ENCODE peak calls at places on chromosomes 12 and 14, in nine cellular contexts. W, R, G, S, D, P, V, K and L are unnamed samples.

GRCh38 chr14:32667791-32668190 is 270.9 kb upstream of the NPAS3 start:
- DNase-seq in K (no peak), R (no peak), V (peak; percentile 13), D (no peak), W (no peak), P (no peak), S (no peak), G (no peak), L (no peak)

GRCh38 chr14:21528381-21529348 is 2.5 kb upstream of the SALL2 start:
- DNase-seq in K (no peak), W (no peak), D (no peak), S (no peak), V (no peak), G (peak; percentile 24), R (no peak), P (peak; percentile 52), L (no peak)

GRCh38 chr14:101808020-101808641 is 46.6 kb downstream of the PPP2R5C start:
- DNase-seq in K (no peak), G (peak; percentile 23), R (no peak), P (no peak), V (peak; percentile 27), W (no peak), D (peak; percentile 53), S (no peak), L (no peak)

GRCh38 chr12:54439521-54440255 is 20.6 kb upstream of the ITGA5 start:
- DNase-seq in S (no peak), P (peak; percentile 86), G (peak; percentile 79), K (no peak), D (no peak), V (peak; percentile 69), R (no peak), W (no peak), L (no peak)

GRCh38 chr14:103732868-103733626 is 17.4 kb downstream of the ZFYVE21 start:
- DNase-seq in S (no peak), W (no peak), G (no peak), K (no peak), R (no peak), P (no peak), D (no peak), V (no peak), L (no peak)

GRCh38 chr12:101490286-101490920 is 15.3 kb downstream of the SPIC start:
- DNase-seq in P (no peak), K (no peak), W (no peak), R (peak; percentile 57), V (peak; percentile 62), S (no peak), D (peak; percentile 59), G (peak; percentile 56), L (no peak)

GRCh38 chr12:14913381-14913781 is 25.0 kb downstream of the ERP27 start:
- DNase-seq in R (peak; percentile 18), W (no peak), G (no peak), V (no peak), D (peak; percentile 22), P (no peak), S (peak; percentile 33), K (peak; percentile 66), L (no peak)

GRCh38 chr12:52506858-52507715 is 13.1 kb downstream of the KRT5 start:
- DNase-seq in V (peak; percentile 61), S (no peak), W (no peak), K (no peak), P (peak; percentile 65), G (peak; percentile 55), D (no peak), R (no peak), L (peak; percentile 13)

GRCh38 chr14:51507556-51508511 is 143.9 kb upstream of the FRMD6 start:
- DNase-seq in R (peak; percentile 22), W (peak; percentile 56), V (no peak), K (no peak), D (peak; percentile 46), S (peak; percentile 64), G (no peak), P (peak; percentile 28), L (peak; percentile 43)

GRCh38 chr14:76133103-76133502 is 18.6 kb upstream of the GPATCH2L start:
- DNase-seq in S (no peak), W (no peak), G (peak; percentile 62), K (no peak), V (peak; percentile 16), P (peak; percentile 24), D (no peak), R (no peak), L (peak; percentile 57)

GRCh38 chr12:91877461-91878230 is 268.0 kb downstream of the BTG1 start:
- DNase-seq in V (no peak), W (no peak), P (no peak), S (no peak), D (no peak), R (no peak), G (no peak), K (no peak), L (no peak)

GRCh38 chr12:133080051-133080618 is 588 bp upstream of the ZNF140 start:
- DNase-seq in V (peak; percentile 99), R (peak; percentile 98), K (peak; percentile 97), P (peak; percentile 99), W (peak; percentile 93), D (peak; percentile 99), S (peak; percentile 100), G (peak; percentile 100), L (peak; percentile 99)

GRCh38 chr12:108854453-108855283 is 2.7 kb downstream of the SSH1 start:
- DNase-seq in G (no peak), P (peak; percentile 100), S (peak; percentile 79), K (no peak), V (peak; percentile 96), W (no peak), R (no peak), D (peak; percentile 39), L (no peak)
- TF ChIP-seq POLR2A in G (no peak), P (peak; percentile 77), S (no peak), K (no peak), V (no peak), W (no peak), R (peak; percentile 10), D (no peak), L (no peak)

DNA sequence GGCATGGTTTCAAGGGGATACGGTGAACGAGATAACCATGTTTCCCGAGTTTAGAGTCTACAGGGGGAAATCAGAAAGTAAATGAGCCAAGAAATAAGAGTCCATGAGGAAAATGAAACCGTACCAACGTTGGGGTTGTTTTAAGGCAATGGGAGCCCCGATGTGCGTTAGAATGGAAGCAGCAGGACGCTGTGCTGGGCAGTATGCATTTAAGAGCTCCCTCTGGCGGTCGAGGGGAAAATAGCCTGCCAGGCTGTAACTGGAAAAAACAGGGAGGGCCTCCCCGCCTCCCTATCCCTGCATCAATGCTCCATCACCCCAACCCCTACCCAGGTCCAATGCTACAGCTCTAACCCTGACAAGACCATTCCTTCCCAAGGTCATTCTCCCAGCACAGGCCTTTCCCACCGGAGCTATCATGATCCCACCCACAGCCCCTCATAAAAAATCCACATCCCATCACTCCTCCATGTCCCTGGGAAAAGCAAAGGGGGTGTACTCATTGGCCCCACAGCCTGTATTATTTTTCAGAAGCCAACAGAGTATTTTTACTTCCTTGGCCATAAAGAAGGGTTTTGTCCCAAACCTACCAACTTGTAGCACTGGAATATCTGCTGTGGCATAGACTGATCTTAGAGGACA is 226.3 kb upstream of the NOS1 start:
- DNase-seq in G (peak; percentile 61), R (peak; percentile 48), D (peak; percentile 61), W (peak; percentile 16), P (no peak), S (peak; percentile 53), V (peak; percentile 60), K (peak; percentile 60), L (peak; percentile 26)
- TF ChIP-seq CTCF in G (peak; percentile 98), R (peak; percentile 72), D (peak; percentile 81), W (peak; percentile 77), P (peak; percentile 36), S (peak; percentile 78), V (peak; percentile 89), K (peak; percentile 76), L (no peak)

DNA sequence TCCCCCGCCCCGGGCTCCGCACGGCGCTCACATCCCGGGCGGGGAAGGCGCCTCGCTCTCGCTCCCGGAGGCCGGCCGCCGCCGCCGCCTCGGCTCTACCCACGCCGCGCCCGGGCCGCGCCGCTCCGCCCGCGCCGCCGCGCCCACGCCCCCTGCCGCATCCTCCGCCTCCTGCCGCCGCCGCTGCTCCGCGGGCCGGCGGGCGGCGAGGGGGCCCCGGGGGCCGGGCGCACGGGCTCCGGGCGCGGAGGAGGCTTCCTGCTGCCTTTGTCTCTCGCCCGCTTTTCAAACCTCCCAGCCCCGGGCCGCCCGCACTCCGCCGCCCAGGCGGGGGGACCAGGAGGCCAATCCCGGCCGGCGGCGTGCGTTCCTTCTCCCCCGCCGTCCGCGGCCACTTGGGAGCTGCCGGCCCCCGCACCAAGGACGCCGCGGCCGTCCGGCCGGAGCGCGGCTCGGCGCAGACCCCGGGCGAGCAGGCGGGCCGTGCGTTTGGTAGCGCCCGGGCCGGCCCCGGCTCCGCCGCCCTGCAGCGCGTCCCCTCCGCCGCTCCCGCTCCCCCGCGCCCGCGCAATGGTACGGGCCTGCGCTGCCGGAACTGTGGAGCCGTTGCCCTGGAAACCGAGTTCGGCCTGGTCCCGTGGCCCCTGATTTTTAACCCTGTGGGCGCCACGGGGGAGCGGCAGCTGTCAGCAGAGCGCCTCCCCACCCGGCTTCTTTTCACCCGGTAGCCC is at the start of gene FBXL14:
- DNase-seq in S (peak; percentile 93), K (peak; percentile 81), R (peak; percentile 92), G (peak; percentile 92), V (peak; percentile 87), W (peak; percentile 83), D (peak; percentile 92), P (peak; percentile 79), L (peak; percentile 97)
- TF ChIP-seq POLR2A in S (no peak), K (no peak), R (peak; percentile 31), G (peak; percentile 32), V (peak; percentile 65), W (peak; percentile 47), D (no peak), P (no peak), L (no peak)

DNA sequence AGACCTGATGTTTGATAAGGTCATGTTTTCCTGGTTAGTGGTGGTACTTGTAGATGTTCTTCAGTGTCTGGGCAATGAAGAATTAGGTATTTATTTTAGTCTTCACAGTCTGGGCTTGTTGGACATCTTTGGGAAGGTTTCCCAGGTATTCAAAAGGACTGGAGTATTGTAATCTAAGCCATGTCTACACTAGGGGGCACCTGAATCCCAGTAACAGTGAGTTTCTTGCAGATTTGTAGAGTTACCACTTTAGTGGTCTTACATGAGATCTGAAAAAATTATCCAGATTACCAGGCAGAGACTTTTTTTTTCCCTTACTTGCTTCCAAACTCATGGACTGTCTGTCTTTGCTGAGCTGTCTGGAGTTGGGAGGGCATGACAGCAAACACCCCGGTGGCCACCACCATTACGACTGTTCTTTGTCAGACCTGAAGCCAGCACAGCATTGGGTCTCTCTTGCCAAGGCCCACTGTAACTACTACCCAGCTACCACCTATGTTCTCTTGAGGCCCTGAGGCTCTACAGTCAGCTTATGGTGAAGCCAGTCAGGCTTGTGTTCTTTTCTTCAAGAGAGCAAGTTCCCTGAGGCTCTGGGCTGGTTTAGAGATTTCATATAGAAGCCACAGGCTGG is 820.7 kb upstream of the FBXO33 start:
- DNase-seq in P (no peak), K (no peak), G (no peak), D (no peak), W (no peak), R (no peak), S (no peak), V (no peak), L (no peak)
- TF ChIP-seq CTCF in P (no peak), K (no peak), G (no peak), D (no peak), W (no peak), R (no peak), S (no peak), V (no peak), L (no peak)

GRCh38 chr14:91114079-91115065 is 499 bp downstream of the DGLUCY start:
- DNase-seq in G (peak; percentile 94), W (peak; percentile 53), V (no peak), K (peak; percentile 66), D (peak; percentile 60), S (no peak), R (peak; percentile 75), P (peak; percentile 43), L (peak; percentile 79)
- TF ChIP-seq POLR2A in G (peak; percentile 66), W (no peak), V (peak; percentile 47), K (no peak), D (no peak), S (no peak), R (peak; percentile 67), P (no peak), L (no peak)